ENCODE peak calls at places on chromosomes 6 and 20, in five cellular contexts. Z is GM12892, T is transverse colon, X is SK-N-SH, E is stomach. O is an unnamed sample.

GRCh38 chr6:167748046-167748445 is 78.7 kb upstream of the AFDN start:
- DNase-seq in X (no peak), Z (no peak), T (no peak), E (peak), O (no peak)

GRCh38 chr20:22686097-22686496 is 101.7 kb upstream of the FOXA2 start:
- DNase-seq in X (peak), E (peak), Z (no peak), T (peak), O (no peak)

GRCh38 chr6:2763876-2764540 is 1.2 kb upstream of the WRNIP1 start:
- DNase-seq in X (peak), T (no peak), E (no peak), Z (no peak), O (no peak)

GRCh38 chr6:94177429-94177828 is 758.1 kb upstream of the EPHA7 start:
- DNase-seq in E (no peak), X (no peak), Z (no peak), T (no peak), O (no peak)

GRCh38 chr20:49388790-49389189 is 93.7 kb downstream of the KCNB1 start:
- DNase-seq in E (no peak), X (no peak), Z (no peak), T (no peak), O (no peak)

GRCh38 chr6:86936834-86937218 is 502 bp upstream of the HTR1E start:
- DNase-seq in E (no peak), T (no peak), X (no peak), Z (no peak), O (no peak)

GRCh38 chr6:157432861-157433260 is 51.9 kb downstream of the ZDHHC14 start:
- DNase-seq in T (no peak), E (no peak), Z (no peak), X (no peak), O (no peak)

GRCh38 chr6:296151-297122 is 4.2 kb downstream of the DUSP22 start:
- DNase-seq in E (no peak), T (peak), Z (no peak), X (no peak), O (peak)

GRCh38 chr6:128600397-128600951 is 80.1 kb upstream of the PTPRK start:
- DNase-seq in T (no peak), E (no peak), X (peak), Z (no peak), O (no peak)

GRCh38 chr20:10565191-10565921 is 108.4 kb downstream of the JAG1 start:
- DNase-seq in T (no peak), Z (no peak), E (no peak), X (no peak), O (no peak)

GRCh38 chr20:5947276-5947675 is 3.1 kb downstream of the TRMT6 start:
- DNase-seq in Z (no peak), T (no peak), X (no peak), E (no peak), O (no peak)

GRCh38 chr6:30960907-30961673 is 20.3 kb downstream of the MUCL3 start:
- DNase-seq in Z (no peak), X (no peak), E (no peak), T (no peak), O (no peak)

GRCh38 chr6:30954631-30955366 is 14.0 kb downstream of the MUCL3 start:
- DNase-seq in T (no peak), X (no peak), E (peak), Z (no peak), O (no peak)

GRCh38 chr6:30957716-30958115 is 16.9 kb downstream of the MUCL3 start:
- DNase-seq in X (no peak), T (no peak), Z (no peak), E (no peak), O (no peak)

GRCh38 chr6:30951907-30952469 is 11.2 kb downstream of the MUCL3 start:
- DNase-seq in T (no peak), Z (no peak), X (no peak), E (no peak), O (no peak)

DNA sequence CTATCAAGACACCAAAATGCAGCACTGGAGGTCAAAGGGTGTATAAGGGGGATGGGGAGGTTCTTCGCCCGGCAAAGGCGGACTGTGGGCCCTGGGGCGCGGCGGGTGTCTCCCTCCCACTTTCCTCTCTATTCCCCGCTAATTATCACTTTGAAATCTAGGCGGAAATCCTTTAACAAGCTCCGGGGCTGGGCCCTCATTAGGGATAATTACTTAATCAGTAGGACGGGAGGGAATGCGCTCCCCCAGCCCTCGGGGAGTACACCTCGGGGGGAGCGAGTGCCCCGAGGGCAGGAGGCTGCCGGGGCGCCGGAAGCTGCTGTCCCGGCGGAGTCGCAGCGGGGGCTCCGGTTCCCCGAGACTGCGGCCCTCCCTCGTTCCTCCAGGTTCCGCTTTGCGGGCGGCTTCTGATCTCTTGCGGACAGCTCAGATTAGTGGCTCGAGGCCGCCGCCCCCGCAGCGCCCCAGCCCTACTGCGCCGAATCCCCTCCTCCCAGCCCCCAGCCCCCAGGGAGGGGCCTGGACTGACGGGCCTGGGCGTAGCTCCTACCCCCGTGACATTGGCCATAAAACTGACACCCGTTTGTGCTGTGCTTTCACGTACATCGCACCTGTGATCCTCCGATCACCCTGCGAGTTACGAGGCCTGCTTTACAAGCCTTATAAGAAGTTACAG is 14.7 kb downstream of the MUCL3 start:
- DNase-seq in T (peak), E (peak), Z (peak), X (peak), O (no peak)
- TF ChIP-seq POLR2AphosphoS5 in T (no peak), E (no peak), Z (peak), X (no peak), O (peak)

DNA sequence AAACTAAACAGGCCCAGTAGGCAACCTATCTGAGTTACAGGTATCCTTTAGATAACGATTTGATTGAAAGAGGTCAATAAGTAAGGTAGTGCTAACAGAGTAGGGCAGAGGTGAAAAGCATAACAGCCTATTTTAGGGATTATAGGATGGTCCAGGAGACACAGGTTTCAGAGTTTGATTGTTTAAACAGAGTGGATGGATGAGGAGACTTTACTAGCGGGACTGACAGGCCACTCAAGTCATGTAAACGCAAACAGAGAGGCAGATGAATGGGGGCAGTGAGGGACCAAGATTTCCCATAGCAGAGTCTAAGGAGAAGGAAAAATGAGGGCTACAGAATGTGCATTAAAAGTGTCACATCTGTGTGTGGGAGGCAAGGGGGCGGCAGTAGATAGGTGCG is 4.8 kb downstream of the NEDD9 start:
- DNase-seq in T (no peak), X (no peak), Z (no peak), E (no peak), O (no peak)
- TF ChIP-seq POLR2AphosphoS5 in T (no peak), X (no peak), Z (no peak), E (no peak), O (no peak)

GRCh38 chr20:35709269-35709668 is 10.1 kb downstream of the ROMO1 start:
- DNase-seq in T (no peak), X (no peak), Z (no peak), E (no peak), O (no peak)
- TF ChIP-seq POLR2AphosphoS5 in T (no peak), X (no peak), Z (peak), E (no peak), O (no peak)

GRCh38 chr6:4017847-4018193 is 61.1 kb downstream of the FAM217A start:
- DNase-seq in X (peak), E (no peak), T (no peak), Z (no peak), O (no peak)
- TF ChIP-seq POLR2AphosphoS5 in X (no peak), E (no peak), T (no peak), Z (no peak), O (no peak)

GRCh38 chr6:170046786-170047626 is 243.9 kb downstream of the DLL1 start:
- DNase-seq in Z (no peak), T (peak), E (peak), X (no peak), O (no peak)

GRCh38 chr6:170047813-170048212 is 243.1 kb downstream of the DLL1 start:
- DNase-seq in X (no peak), T (peak), Z (no peak), E (peak), O (no peak)

GRCh38 chr6:170050591-170051041 is 240.3 kb downstream of the DLL1 start:
- DNase-seq in X (no peak), Z (no peak), E (peak), T (no peak), O (no peak)

GRCh38 chr6:170049641-170050491 is 241.0 kb downstream of the DLL1 start:
- DNase-seq in X (peak), E (peak), T (peak), Z (no peak), O (no peak)

GRCh38 chr6:170048615-170049256 is 242.1 kb downstream of the DLL1 start:
- DNase-seq in T (peak), E (peak), X (no peak), Z (no peak), O (no peak)
- TF ChIP-seq POLR2AphosphoS5 in T (peak), E (no peak), X (no peak), Z (no peak), O (no peak)

DNA sequence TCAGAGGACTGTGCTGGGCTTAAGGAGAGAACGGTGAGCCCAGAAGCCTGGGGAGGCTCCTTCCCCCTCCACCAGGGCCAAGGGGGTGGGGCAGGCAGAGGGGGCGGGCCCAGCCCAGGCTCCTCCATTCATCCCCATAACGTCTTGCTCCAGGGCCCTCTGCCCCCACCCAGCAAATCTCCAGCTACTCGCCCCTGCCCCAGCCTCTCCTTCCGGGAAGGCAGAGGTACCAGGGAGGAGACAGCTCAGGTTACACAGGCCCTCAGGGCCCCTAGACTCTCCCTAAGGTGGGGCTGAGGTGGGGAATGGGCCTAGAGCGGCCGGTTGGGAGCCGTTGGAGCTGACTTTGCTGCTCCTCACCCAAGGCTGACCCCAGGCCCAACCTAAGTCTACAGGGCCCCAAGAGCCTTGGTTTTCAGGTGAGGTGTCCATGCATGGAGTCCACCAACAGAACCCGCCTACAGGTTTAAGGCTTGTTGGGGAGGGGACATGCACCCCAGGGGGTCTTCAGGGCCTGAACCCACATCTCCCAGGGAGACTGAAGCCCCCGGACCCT is 1.2 kb downstream of the LAMA5 start:
- DNase-seq in Z (no peak), E (no peak), T (peak), X (no peak), O (no peak)
- TF ChIP-seq POLR2AphosphoS5 in Z (no peak), E (no peak), T (no peak), X (no peak), O (no peak)

GRCh38 chr6:31734703-31735500 is 1.4 kb downstream of the CLIC1 start:
- DNase-seq in Z (peak), X (no peak), T (peak), E (peak), O (no peak)

GRCh38 chr6:31734247-31734702 is 2.1 kb downstream of the CLIC1 start:
- DNase-seq in X (no peak), T (no peak), Z (no peak), E (no peak), O (no peak)

GRCh38 chr6:31737315-31738047 is 1.2 kb upstream of the CLIC1 start:
- DNase-seq in X (no peak), Z (no peak), T (peak), E (no peak), O (no peak)

GRCh38 chr6:31736768-31737314 is 511 bp upstream of the CLIC1 start:
- DNase-seq in Z (no peak), T (peak), X (no peak), E (no peak), O (no peak)

DNA sequence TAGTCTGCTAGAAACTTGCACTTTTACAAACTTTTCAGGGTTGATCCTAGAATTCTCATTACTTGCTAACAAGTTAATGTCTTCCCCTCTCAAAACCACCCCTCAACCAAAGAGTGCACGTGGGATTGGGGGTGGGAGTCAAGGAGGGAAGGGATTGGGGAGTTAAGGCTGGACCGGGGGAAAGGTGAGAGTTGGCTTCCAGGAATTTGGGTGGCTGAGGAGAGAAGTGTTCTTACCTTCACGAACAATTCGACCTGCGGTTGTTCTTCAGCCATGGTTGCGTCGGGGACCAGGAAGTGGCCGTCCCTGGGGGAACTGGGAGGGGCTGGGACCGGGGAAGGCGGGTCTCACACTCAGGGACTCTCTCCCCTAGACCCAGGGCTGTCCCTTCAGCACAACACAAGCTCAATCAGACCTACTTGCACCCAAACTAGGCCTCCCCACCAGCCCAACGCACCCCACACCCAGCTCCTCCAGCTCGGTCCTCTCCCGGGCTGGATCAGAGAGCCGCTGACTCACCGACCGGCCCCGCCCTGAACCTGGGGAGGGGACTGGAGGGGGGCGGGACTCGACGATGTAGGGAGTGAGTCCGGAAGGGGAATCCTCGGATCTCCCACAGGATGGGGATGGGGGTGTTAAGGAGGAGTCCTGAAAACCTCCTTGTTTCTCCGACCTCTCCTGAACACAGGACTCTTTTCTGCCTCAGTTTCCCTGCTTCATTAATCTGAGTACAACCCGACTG is at the start of gene CLIC1:
- DNase-seq in E (peak), X (peak), Z (peak), T (peak), O (no peak)
- TF ChIP-seq POLR2AphosphoS5 in E (no peak), X (peak), Z (peak), T (peak), O (peak)

GRCh38 chr20:39874049-39874893 is 814.8 kb downstream of the MAFB start:
- DNase-seq in Z (peak), X (peak), E (peak), T (peak), O (no peak)
- TF ChIP-seq POLR2AphosphoS5 in Z (no peak), X (no peak), E (no peak), T (no peak), O (no peak)

O was measured in vagina.